ENCODE peak calls at places on chromosomes 13 and 19, in six cellular contexts. B is neural progenitor cell, H is astrocyte, Y is H9, G is fibroblast of lung, C is IMR-90. R is an unnamed sample.

GRCh38 chr19:34461375-34462100 is 20.0 kb upstream of the WTIP start:
- DNase-seq in B (no peak), H (peak; percentile 25), Y (no peak), G (peak; percentile 30), C (peak; percentile 65), R (peak; percentile 42)

GRCh38 chr13:95355491-95355890 is 54.2 kb upstream of the ABCC4 start:
- DNase-seq in B (no peak), H (peak; percentile 64), Y (no peak), G (peak; percentile 5), C (peak; percentile 78), R (no peak)

GRCh38 chr13:48493851-48494250 is 39.0 kb downstream of the RCBTB2 start:
- DNase-seq in B (no peak), H (no peak), Y (no peak), G (peak; percentile 63), C (peak; percentile 12), R (peak; percentile 63)

GRCh38 chr19:48913114-48913513 is 13.0 kb downstream of the NUCB1 start:
- DNase-seq in B (peak; percentile 59), H (no peak), Y (no peak), G (no peak), C (no peak), R (peak; percentile 22)

GRCh38 chr19:9877775-9878510 is 42.8 kb downstream of the PIN1 start:
- DNase-seq in B (no peak), H (peak; percentile 43), Y (no peak), G (peak; percentile 30), C (peak; percentile 70), R (peak; percentile 65)

GRCh38 chr19:7505682-7506384 is 10.1 kb upstream of the ZNF358 start:
- DNase-seq in B (peak; percentile 63), H (no peak), Y (no peak), G (no peak), C (no peak), R (peak; percentile 56)

GRCh38 chr13:86425127-86425526 is 625.9 kb upstream of the SLITRK6 start:
- DNase-seq in B (peak; percentile 2), H (no peak), Y (no peak), G (no peak), C (no peak), R (no peak)

GRCh38 chr13:31044658-31045620 is 112.5 kb downstream of the TEX26 start:
- DNase-seq in B (no peak), H (no peak), Y (no peak), G (no peak), C (no peak), R (no peak)

GRCh38 chr13:38686635-38687245 is at the start of gene FREM2:
- DNase-seq in B (peak; percentile 97), H (peak; percentile 53), Y (peak; percentile 97), G (peak; percentile 30), C (no peak), R (peak; percentile 33)

GRCh38 chr13:65748227-65748626 is 1481.9 kb downstream of the PCDH9 start:
- DNase-seq in B (no peak), H (no peak), Y (no peak), G (no peak), C (no peak), R (no peak)

GRCh38 chr19:48837081-48837524 is 812 bp upstream of the HSD17B14 start:
- DNase-seq in B (peak; percentile 99), H (peak; percentile 82), Y (peak; percentile 98), G (peak; percentile 77), C (peak; percentile 78), R (peak; percentile 92)

GRCh38 chr13:21542563-21542962 is 61.4 kb downstream of the MICU2 start:
- DNase-seq in B (no peak), H (peak; percentile 27), Y (no peak), G (no peak), C (no peak), R (no peak)

GRCh38 chr13:37656247-37656940 is 57.8 kb upstream of the POSTN start:
- DNase-seq in B (no peak), H (peak; percentile 99), Y (no peak), G (peak; percentile 96), C (peak; percentile 99), R (peak; percentile 98)

GRCh38 chr19:30450101-30450500 is 77.9 kb downstream of the ZNF536 start:
- DNase-seq in B (peak; percentile 71), H (peak; percentile 18), Y (peak; percentile 69), G (peak; percentile 27), C (no peak), R (peak; percentile 62)

GRCh38 chr19:49642488-49643035 is 553 bp downstream of the SCAF1 start:
- DNase-seq in B (no peak), H (no peak), Y (no peak), G (no peak), C (no peak), R (no peak)

GRCh38 chr13:33186851-33187250 is 98.7 kb downstream of the STARD13 start:
- DNase-seq in B (no peak), H (peak; percentile 94), Y (no peak), G (no peak), C (peak; percentile 89), R (peak; percentile 28)

GRCh38 chr19:34678085-34678412 is 571 bp downstream of the ZNF302 start:
- DNase-seq in B (no peak), H (no peak), Y (no peak), G (no peak), C (no peak), R (no peak)

GRCh38 chr13:62293081-62293480 is 877.4 kb upstream of the PCDH20 start:
- DNase-seq in B (no peak), H (no peak), Y (no peak), G (peak; percentile 24), C (peak; percentile 23), R (no peak)

GRCh38 chr13:37878496-37878895 is 8.9 kb upstream of the TRPC4 start:
- DNase-seq in B (no peak), H (peak; percentile 24), Y (no peak), G (peak; percentile 15), C (peak; percentile 53), R (peak; percentile 62)

GRCh38 chr13:43006893-43007631 is 15.0 kb upstream of the EPSTI1 start:
- DNase-seq in B (peak; percentile 6), H (peak; percentile 76), Y (no peak), G (peak; percentile 52), C (peak; percentile 63), R (peak; percentile 63)

GRCh38 chr13:73429691-73430090 is 370.9 kb downstream of the KLF5 start:
- DNase-seq in B (no peak), H (peak; percentile 81), Y (no peak), G (no peak), C (peak; percentile 33), R (peak; percentile 42)

GRCh38 chr19:48470281-48470680 is 1.1 kb downstream of the CYTH2 start:
- DNase-seq in B (no peak), H (no peak), Y (peak; percentile 55), G (no peak), C (no peak), R (no peak)

GRCh38 chr13:110396913-110397379 is 89.9 kb downstream of the COL4A2 start:
- DNase-seq in B (no peak), H (peak; percentile 100), Y (no peak), G (peak; percentile 100), C (peak; percentile 100), R (peak; percentile 100)
- H3K4me1 ChIP-seq in B (no peaks in the 10 kb centered on the region), H (peaks cover 77% of the 10 kb centered on the region), Y (no peaks in the 10 kb centered on the region), G (peaks cover 41% of the 10 kb centered on the region), C (peaks cover 28% of the 10 kb centered on the region), R (peaks cover 76% of the 10 kb centered on the region)

GRCh38 chr13:99980201-99981114 is 1.1 kb upstream of the ZIC2 start:
- DNase-seq in B (peak; percentile 96), H (peak; percentile 38), Y (peak; percentile 89), G (peak; percentile 51), C (peak; percentile 43), R (peak; percentile 86)

GRCh38 chr13:99979453-99980200 is 2.0 kb upstream of the ZIC2 start:
- DNase-seq in B (peak; percentile 79), H (no peak), Y (peak; percentile 70), G (no peak), C (no peak), R (peak; percentile 29)

GRCh38 chr13:99977912-99978780 is 3.4 kb upstream of the ZIC2 start:
- DNase-seq in B (peak; percentile 84), H (no peak), Y (peak; percentile 52), G (no peak), C (no peak), R (no peak)

GRCh38 chr13:99977334-99977911 is 4.2 kb upstream of the ZIC2 start:
- DNase-seq in B (no peak), H (no peak), Y (no peak), G (no peak), C (no peak), R (no peak)

GRCh38 chr13:99978781-99979452 is 2.7 kb upstream of the ZIC2 start:
- DNase-seq in B (peak; percentile 92), H (no peak), Y (peak; percentile 91), G (no peak), C (no peak), R (no peak)
- H4K20me1 ChIP-seq in B (peaks cover 84% of the 10 kb centered on the region), H (peaks cover 13% of the 10 kb centered on the region), Y (no peaks in the 10 kb centered on the region), G (no peaks in the 10 kb centered on the region), C (peaks cover 6% of the 10 kb centered on the region), R (no peaks in the 10 kb centered on the region)

DNA sequence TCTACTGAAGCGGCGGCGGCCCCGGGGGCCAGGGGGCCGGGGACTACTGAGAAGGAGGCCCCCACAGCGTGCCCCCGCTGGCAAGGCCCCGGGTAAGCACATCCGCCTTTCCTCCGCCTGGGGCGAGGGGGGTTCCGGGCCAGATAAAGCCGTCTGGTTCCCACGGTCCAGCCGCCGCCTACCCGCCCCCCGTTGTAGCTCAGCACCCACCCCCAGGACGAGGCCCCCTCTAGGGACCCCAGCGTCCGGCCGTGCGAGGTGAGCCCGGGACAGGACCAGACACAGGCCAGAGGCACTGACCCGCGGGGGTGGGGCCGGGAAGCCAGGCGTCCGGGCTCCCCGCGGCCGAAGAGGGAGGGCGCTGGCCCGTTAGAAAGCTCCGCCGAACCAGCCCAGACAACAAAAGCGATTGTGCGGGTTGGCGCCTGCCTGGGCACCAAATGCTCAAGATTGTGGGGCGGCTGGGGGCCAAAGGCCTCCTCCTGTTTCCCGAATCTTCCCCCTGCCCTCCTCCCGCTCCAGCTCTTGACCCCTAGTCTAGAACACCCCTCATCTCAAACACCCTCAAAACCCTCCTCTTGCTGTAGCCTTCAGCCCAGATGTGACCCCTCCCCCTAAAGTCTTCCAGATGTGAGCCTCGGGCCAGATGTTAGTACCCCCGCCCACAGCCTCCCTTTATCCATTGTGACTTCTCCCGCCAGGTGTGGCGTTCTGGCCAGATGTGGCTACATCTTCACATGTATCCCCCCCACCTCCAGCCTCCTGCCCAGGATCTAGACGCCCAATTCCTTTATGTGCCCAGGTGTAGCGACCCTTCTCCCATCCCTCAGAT is 867 bp upstream of the LTBP4 start:
- DNase-seq in B (peak; percentile 23), H (no peak), Y (peak; percentile 33), G (no peak), C (no peak), R (no peak)
- H3K27ac ChIP-seq in B (no peak overlapping the region), H (no peak overlapping the region), Y (no peak overlapping the region), G (no peak overlapping the region), C (no peak overlapping the region), R (no peak overlapping the region)

GRCh38 chr19:33440682-33441081 is 67.2 kb downstream of the CEBPG start:
- DNase-seq in B (no peak), H (no peak), Y (no peak), G (no peak), C (no peak), R (no peak)
- H3K4me1 ChIP-seq in B (peaks cover 7% of the 10 kb centered on the region), H (peaks cover 8% of the 10 kb centered on the region), Y (no peaks in the 10 kb centered on the region), G (no peaks in the 10 kb centered on the region), C (no peaks in the 10 kb centered on the region), R (peaks cover 10% of the 10 kb centered on the region)